ENCODE peak calls at places on chromosome 2, in ten cellular contexts. R is adrenal gland, V is psoas muscle, H is transverse colon, T is SJSA1, A is ovary, W is neural progenitor cell, C is esophagus squamous epithelium, E is Peyer's patch, F is uterus. X is an unnamed sample.
A peak's percentile ranks its signal among the peaks of the same experiment; 100 is the strongest.

GRCh38 chr2:69619725-69620124 is 23.8 kb downstream of the AAK1 start:
- DNase-seq in R (no peak), C (no peak), H (no peak), A (no peak), T (no peak), F (no peak), V (no peak), E (no peak), W (no peak), X (no peak)

GRCh38 chr2:120597595-120598193 is 138.0 kb upstream of the GLI2 start:
- DNase-seq in H (no peak), E (no peak), V (peak; percentile 3), W (no peak), C (no peak), F (no peak), T (no peak), R (no peak), A (no peak), X (no peak)

GRCh38 chr2:17583166-17583565 is 42.7 kb downstream of the VSNL1 start:
- DNase-seq in A (no peak), R (no peak), T (no peak), H (no peak), W (no peak), F (no peak), E (no peak), C (no peak), V (no peak), X (no peak)

GRCh38 chr2:29165362-29166236 is 50.4 kb downstream of the CLIP4 start:
- DNase-seq in F (no peak), E (no peak), R (no peak), W (no peak), C (no peak), A (no peak), V (no peak), T (peak; percentile 45), H (no peak), X (peak; percentile 13)

GRCh38 chr2:152103271-152103670 is 4.4 kb upstream of the CACNB4 start:
- DNase-seq in E (no peak), A (no peak), C (no peak), R (no peak), H (no peak), F (no peak), V (no peak), W (no peak), T (no peak), X (no peak)

GRCh38 chr2:16381511-16381910 is 284.1 kb downstream of the CYRIA start:
- DNase-seq in C (no peak), H (no peak), W (no peak), A (no peak), V (no peak), F (no peak), E (no peak), T (no peak), R (no peak), X (no peak)

GRCh38 chr2:112726487-112727190 is 5.8 kb downstream of the NT5DC4 start:
- DNase-seq in H (peak; percentile 92), R (peak; percentile 92), T (peak; percentile 79), V (peak; percentile 89), C (peak; percentile 68), A (peak; percentile 68), W (peak; percentile 95), F (peak; percentile 63), E (peak; percentile 93), X (peak; percentile 81)

GRCh38 chr2:161423351-161424178 is 7.5 kb downstream of the TBR1 start:
- DNase-seq in C (no peak), R (no peak), W (peak; percentile 75), F (no peak), A (no peak), E (no peak), V (no peak), H (peak; percentile 13), T (no peak), X (no peak)

GRCh38 chr2:143480586-143481230 is 351.5 kb downstream of the ARHGAP15 start:
- DNase-seq in A (no peak), C (no peak), V (no peak), F (no peak), W (no peak), T (no peak), E (no peak), R (no peak), H (no peak), X (peak; percentile 69)

GRCh38 chr2:106572541-106573148 is 85.5 kb downstream of the CD8B2 start:
- DNase-seq in F (no peak), V (no peak), A (no peak), T (no peak), R (no peak), C (no peak), H (no peak), W (peak; percentile 60), E (no peak), X (peak; percentile 47)

GRCh38 chr2:209425082-209426071 is 1.5 kb downstream of the MAP2 start:
- DNase-seq in R (peak; percentile 25), W (peak; percentile 38), E (no peak), F (no peak), H (no peak), V (no peak), A (no peak), C (no peak), T (no peak), X (peak; percentile 20)

GRCh38 chr2:234686088-234686890 is 189.4 kb upstream of the ARL4C start:
- DNase-seq in R (no peak), E (no peak), C (no peak), H (no peak), V (no peak), W (peak; percentile 85), A (no peak), T (peak; percentile 68), F (no peak), X (peak; percentile 21)

DNA sequence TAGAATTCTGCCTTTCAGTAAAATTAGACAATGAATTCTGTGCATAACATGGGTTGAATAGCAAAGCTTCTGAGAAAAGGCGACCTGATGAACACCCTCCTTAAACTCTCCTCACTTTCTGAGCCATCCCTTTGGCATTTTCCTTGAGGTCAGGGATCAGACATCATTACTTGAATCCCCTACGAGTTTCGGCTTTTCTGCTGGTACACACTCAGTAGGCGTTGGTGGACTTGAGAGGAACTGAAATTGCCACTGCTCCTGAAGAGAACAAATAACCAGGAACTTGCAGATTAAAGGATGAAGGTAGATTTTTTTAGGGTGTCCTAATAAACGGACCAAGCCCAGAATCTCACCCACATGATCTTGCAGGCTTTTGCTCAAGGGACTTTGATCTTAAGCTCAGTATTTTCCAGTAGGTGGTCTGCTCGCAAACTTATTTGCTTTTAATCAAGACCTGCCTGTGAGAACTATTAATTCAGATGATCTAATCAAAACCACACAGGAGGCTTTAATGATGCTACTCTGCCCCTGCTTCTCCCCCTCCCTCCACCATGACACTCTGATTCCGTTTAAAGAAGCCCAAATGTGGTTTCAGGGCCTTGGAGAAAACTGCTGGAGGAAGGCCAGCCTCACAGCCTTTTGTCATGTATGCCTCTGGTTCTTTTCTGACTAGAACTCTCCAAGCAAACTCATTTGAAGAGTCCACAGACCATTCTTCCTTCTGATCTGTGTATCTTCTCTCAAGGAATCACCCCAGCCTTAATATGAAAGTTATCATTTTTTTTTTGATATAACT is 124.9 kb downstream of the PRKCE start:
- DNase-seq in C (no peak), T (peak; percentile 31), R (no peak), W (no peak), V (no peak), F (no peak), H (no peak), A (no peak), E (no peak), X (no peak)
- H3K27ac ChIP-seq in C (no peak overlapping the region), T (no peak overlapping the region), R (no peak overlapping the region), W (no peak overlapping the region), V (no peak overlapping the region), F (no peak overlapping the region), H (no peak overlapping the region), A (no peak overlapping the region), E (no peak overlapping the region), X (no peak overlapping the region)

GRCh38 chr2:219510512-219511135 is 3.7 kb upstream of the ASIC4 start:
- DNase-seq in A (no peak), H (no peak), R (no peak), E (no peak), T (no peak), F (peak; percentile 20), V (no peak), C (no peak), W (peak; percentile 40), X (no peak)

GRCh38 chr2:219512524-219513216 is 1.6 kb upstream of the ASIC4 start:
- DNase-seq in E (no peak), F (no peak), C (no peak), T (no peak), A (no peak), W (peak; percentile 85), R (no peak), V (no peak), H (no peak), X (peak; percentile 81)

GRCh38 chr2:219513787-219514186 is 495 bp upstream of the ASIC4 start:
- DNase-seq in V (no peak), A (no peak), R (no peak), H (no peak), C (no peak), W (no peak), T (no peak), E (no peak), F (no peak), X (no peak)

GRCh38 chr2:219509780-219510511 is 4.3 kb upstream of the ASIC4 start:
- DNase-seq in C (no peak), T (peak; percentile 39), E (peak; percentile 37), W (peak; percentile 88), V (peak; percentile 59), F (peak; percentile 67), A (peak; percentile 65), H (peak; percentile 57), R (peak; percentile 63), X (peak; percentile 82)

GRCh38 chr2:219511547-219512325 is 2.5 kb upstream of the ASIC4 start:
- DNase-seq in C (no peak), R (no peak), T (no peak), W (peak; percentile 41), A (no peak), F (peak; percentile 16), E (no peak), H (no peak), V (no peak), X (peak; percentile 67)
- H3K4me1 ChIP-seq in C (peaks cover 14% of the 10 kb centered on the region), R (peaks cover 6% of the 10 kb centered on the region), T (peaks cover 10% of the 10 kb centered on the region), W (peaks cover 75% of the 10 kb centered on the region), A (peaks cover 6% of the 10 kb centered on the region), F (no peaks in the 10 kb centered on the region), E (no peaks in the 10 kb centered on the region), H (peaks cover 13% of the 10 kb centered on the region), V (peaks cover 7% of the 10 kb centered on the region), X (peaks cover 53% of the 10 kb centered on the region)

GRCh38 chr2:157182204-157182709 is 75.2 kb upstream of the GALNT5 start:
- DNase-seq in R (no peak), T (no peak), A (no peak), F (no peak), W (no peak), C (no peak), V (no peak), H (no peak), E (no peak), X (no peak)
- H3K27ac ChIP-seq in R (peak overlapping the region; percentile 11), T (peak overlapping the region; percentile 55), A (no peak overlapping the region), F (no peak overlapping the region), W (no peak overlapping the region), C (peak overlapping the region; percentile 27), V (no peak overlapping the region), H (no peak overlapping the region), E (peak overlapping the region; percentile 46), X (no peak overlapping the region)

GRCh38 chr2:217820066-217820819 is 182.6 kb downstream of the TNS1 start:
- DNase-seq in R (no peak), C (no peak), W (peak; percentile 90), V (no peak), T (no peak), A (no peak), H (no peak), E (no peak), F (no peak), X (no peak)
- H3K4me1 ChIP-seq in R (peaks cover 50% of the 10 kb centered on the region), C (peaks cover 41% of the 10 kb centered on the region), W (peaks cover 11% of the 10 kb centered on the region), V (peaks cover 73% of the 10 kb centered on the region), T (no peaks in the 10 kb centered on the region), A (peaks cover 18% of the 10 kb centered on the region), H (peaks cover 16% of the 10 kb centered on the region), E (no peaks in the 10 kb centered on the region), F (peaks cover 20% of the 10 kb centered on the region), X (no peaks in the 10 kb centered on the region)

X was measured in SJCRH30.